ENCODE peak calls at places on chromosomes 5 and 9, in eight cellular contexts. One of them, this sample, is unnamed.

GRCh38 chr9:89732295-89732951 is 127.6 kb downstream of the GADD45G start:
- DNase-seq in chondrocyte: no peak
- DNase-seq in Right ventricle myocardium superior: peak
- DNase-seq in stromal cell of bone marrow: no peak
- DNase-seq in fibroblast of villous mesenchyme: peak
- DNase-seq in NCI-H1694 treated with DMSO at 0.1 percent for 48 hours: no peak
- DNase-seq in AG04450: no peak
- DNase-seq in amniotic stem cell: no peak
- DNase-seq in this sample: no peak

GRCh38 chr5:148393390-148393741 is 9.6 kb downstream of the FBXO38 start:
- DNase-seq in chondrocyte: no peak
- DNase-seq in Right ventricle myocardium superior: no peak
- DNase-seq in stromal cell of bone marrow: no peak
- DNase-seq in fibroblast of villous mesenchyme: no peak
- DNase-seq in NCI-H1694 treated with DMSO at 0.1 percent for 48 hours: no peak
- DNase-seq in AG04450: no peak
- DNase-seq in amniotic stem cell: no peak
- DNase-seq in this sample: no peak

GRCh38 chr9:4079346-4079745 is 220.5 kb downstream of the GLIS3 start:
- DNase-seq in chondrocyte: no peak
- DNase-seq in Right ventricle myocardium superior: no peak
- DNase-seq in stromal cell of bone marrow: no peak
- DNase-seq in fibroblast of villous mesenchyme: no peak
- DNase-seq in NCI-H1694 treated with DMSO at 0.1 percent for 48 hours: no peak
- DNase-seq in AG04450: no peak
- DNase-seq in amniotic stem cell: no peak
- DNase-seq in this sample: no peak

GRCh38 chr5:127203818-127204217 is 86.8 kb upstream of the MEGF10 start:
- DNase-seq in chondrocyte: no peak
- DNase-seq in Right ventricle myocardium superior: no peak
- DNase-seq in stromal cell of bone marrow: no peak
- DNase-seq in fibroblast of villous mesenchyme: peak
- DNase-seq in NCI-H1694 treated with DMSO at 0.1 percent for 48 hours: no peak
- DNase-seq in AG04450: no peak
- DNase-seq in amniotic stem cell: peak
- DNase-seq in this sample: no peak

GRCh38 chr9:68802525-68803015 is 97.5 kb downstream of the PIP5K1B start:
- DNase-seq in chondrocyte: no peak
- DNase-seq in Right ventricle myocardium superior: no peak
- DNase-seq in stromal cell of bone marrow: no peak
- DNase-seq in fibroblast of villous mesenchyme: no peak
- DNase-seq in NCI-H1694 treated with DMSO at 0.1 percent for 48 hours: no peak
- DNase-seq in AG04450: no peak
- DNase-seq in amniotic stem cell: no peak
- DNase-seq in this sample: no peak

GRCh38 chr5:135488727-135489465 is 36.7 kb upstream of the TIFAB start:
- DNase-seq in chondrocyte: no peak
- DNase-seq in Right ventricle myocardium superior: no peak
- DNase-seq in stromal cell of bone marrow: peak
- DNase-seq in fibroblast of villous mesenchyme: peak
- DNase-seq in NCI-H1694 treated with DMSO at 0.1 percent for 48 hours: peak
- DNase-seq in AG04450: peak
- DNase-seq in amniotic stem cell: peak
- DNase-seq in this sample: peak

GRCh38 chr9:26292943-26293342 is 599.7 kb downstream of the CAAP1 start:
- DNase-seq in chondrocyte: no peak
- DNase-seq in Right ventricle myocardium superior: no peak
- DNase-seq in stromal cell of bone marrow: peak
- DNase-seq in fibroblast of villous mesenchyme: no peak
- DNase-seq in NCI-H1694 treated with DMSO at 0.1 percent for 48 hours: no peak
- DNase-seq in AG04450: no peak
- DNase-seq in amniotic stem cell: peak
- DNase-seq in this sample: no peak

GRCh38 chr9:127588740-127589506 is 23.2 kb upstream of the STXBP1 start:
- DNase-seq in chondrocyte: no peak
- DNase-seq in Right ventricle myocardium superior: no peak
- DNase-seq in stromal cell of bone marrow: no peak
- DNase-seq in fibroblast of villous mesenchyme: no peak
- DNase-seq in NCI-H1694 treated with DMSO at 0.1 percent for 48 hours: no peak
- DNase-seq in AG04450: no peak
- DNase-seq in amniotic stem cell: no peak
- DNase-seq in this sample: peak

GRCh38 chr9:115845648-115846312 is 307.8 kb upstream of the PAPPA start:
- DNase-seq in chondrocyte: no peak
- DNase-seq in Right ventricle myocardium superior: no peak
- DNase-seq in stromal cell of bone marrow: no peak
- DNase-seq in fibroblast of villous mesenchyme: peak
- DNase-seq in NCI-H1694 treated with DMSO at 0.1 percent for 48 hours: no peak
- DNase-seq in AG04450: peak
- DNase-seq in amniotic stem cell: no peak
- DNase-seq in this sample: no peak

GRCh38 chr9:105503873-105504272 is 54.1 kb upstream of the FKTN start:
- DNase-seq in chondrocyte: no peak
- DNase-seq in Right ventricle myocardium superior: no peak
- DNase-seq in stromal cell of bone marrow: no peak
- DNase-seq in fibroblast of villous mesenchyme: peak
- DNase-seq in NCI-H1694 treated with DMSO at 0.1 percent for 48 hours: no peak
- DNase-seq in AG04450: no peak
- DNase-seq in amniotic stem cell: no peak
- DNase-seq in this sample: no peak

GRCh38 chr5:165616550-165617430 is 2111.4 kb downstream of the MAT2B start:
- DNase-seq in chondrocyte: no peak
- DNase-seq in Right ventricle myocardium superior: no peak
- DNase-seq in stromal cell of bone marrow: peak
- DNase-seq in fibroblast of villous mesenchyme: peak
- DNase-seq in NCI-H1694 treated with DMSO at 0.1 percent for 48 hours: no peak
- DNase-seq in AG04450: no peak
- DNase-seq in amniotic stem cell: no peak
- DNase-seq in this sample: no peak

GRCh38 chr5:89293849-89294248 is 410.9 kb upstream of the MEF2C start:
- DNase-seq in chondrocyte: no peak
- DNase-seq in Right ventricle myocardium superior: no peak
- DNase-seq in stromal cell of bone marrow: no peak
- DNase-seq in fibroblast of villous mesenchyme: peak
- DNase-seq in NCI-H1694 treated with DMSO at 0.1 percent for 48 hours: no peak
- DNase-seq in AG04450: no peak
- DNase-seq in amniotic stem cell: no peak
- DNase-seq in this sample: no peak

GRCh38 chr5:142319560-142320426 is 5.0 kb downstream of the SPRY4 start:
- DNase-seq in chondrocyte: no peak
- DNase-seq in Right ventricle myocardium superior: no peak
- DNase-seq in stromal cell of bone marrow: no peak
- DNase-seq in fibroblast of villous mesenchyme: no peak
- DNase-seq in NCI-H1694 treated with DMSO at 0.1 percent for 48 hours: no peak
- DNase-seq in AG04450: no peak
- DNase-seq in amniotic stem cell: no peak
- DNase-seq in this sample: no peak

GRCh38 chr9:100150209-100150608 is 51.2 kb downstream of the INVS start:
- DNase-seq in chondrocyte: no peak
- DNase-seq in Right ventricle myocardium superior: no peak
- DNase-seq in stromal cell of bone marrow: peak
- DNase-seq in fibroblast of villous mesenchyme: peak
- DNase-seq in NCI-H1694 treated with DMSO at 0.1 percent for 48 hours: no peak
- DNase-seq in AG04450: no peak
- DNase-seq in amniotic stem cell: no peak
- DNase-seq in this sample: peak

GRCh38 chr9:91048739-91049138 is 247.1 kb downstream of the SYK start:
- DNase-seq in chondrocyte: no peak
- DNase-seq in Right ventricle myocardium superior: no peak
- DNase-seq in stromal cell of bone marrow: no peak
- DNase-seq in fibroblast of villous mesenchyme: no peak
- DNase-seq in NCI-H1694 treated with DMSO at 0.1 percent for 48 hours: no peak
- DNase-seq in AG04450: no peak
- DNase-seq in amniotic stem cell: no peak
- DNase-seq in this sample: no peak

GRCh38 chr9:98637381-98637780 is 71.4 kb downstream of the GABBR2 start:
- DNase-seq in chondrocyte: no peak
- DNase-seq in Right ventricle myocardium superior: no peak
- DNase-seq in stromal cell of bone marrow: no peak
- DNase-seq in fibroblast of villous mesenchyme: no peak
- DNase-seq in NCI-H1694 treated with DMSO at 0.1 percent for 48 hours: no peak
- DNase-seq in AG04450: no peak
- DNase-seq in amniotic stem cell: no peak
- DNase-seq in this sample: no peak

GRCh38 chr9:69771775-69772418 is 12.1 kb upstream of the PTAR1 start:
- DNase-seq in chondrocyte: no peak
- DNase-seq in Right ventricle myocardium superior: no peak
- DNase-seq in stromal cell of bone marrow: peak
- DNase-seq in fibroblast of villous mesenchyme: no peak
- DNase-seq in NCI-H1694 treated with DMSO at 0.1 percent for 48 hours: no peak
- DNase-seq in AG04450: no peak
- DNase-seq in amniotic stem cell: peak
- DNase-seq in this sample: no peak

GRCh38 chr5:171496431-171496830 is 77.0 kb downstream of the FGF18 start:
- DNase-seq in chondrocyte: no peak
- DNase-seq in Right ventricle myocardium superior: peak
- DNase-seq in stromal cell of bone marrow: no peak
- DNase-seq in fibroblast of villous mesenchyme: no peak
- DNase-seq in NCI-H1694 treated with DMSO at 0.1 percent for 48 hours: no peak
- DNase-seq in AG04450: no peak
- DNase-seq in amniotic stem cell: no peak
- DNase-seq in this sample: no peak

GRCh38 chr5:16957305-16958165 is 21.4 kb upstream of the MYO10 start:
- DNase-seq in chondrocyte: no peak
- DNase-seq in Right ventricle myocardium superior: no peak
- DNase-seq in stromal cell of bone marrow: peak
- DNase-seq in fibroblast of villous mesenchyme: peak
- DNase-seq in NCI-H1694 treated with DMSO at 0.1 percent for 48 hours: no peak
- DNase-seq in AG04450: peak
- DNase-seq in amniotic stem cell: peak
- DNase-seq in this sample: no peak

GRCh38 chr5:98517967-98518366 is 255.5 kb upstream of the RGMB start:
- DNase-seq in chondrocyte: no peak
- DNase-seq in Right ventricle myocardium superior: no peak
- DNase-seq in stromal cell of bone marrow: no peak
- DNase-seq in fibroblast of villous mesenchyme: no peak
- DNase-seq in NCI-H1694 treated with DMSO at 0.1 percent for 48 hours: no peak
- DNase-seq in AG04450: no peak
- DNase-seq in amniotic stem cell: no peak
- DNase-seq in this sample: no peak

GRCh38 chr5:157273131-157273556 is 7.2 kb downstream of the CYFIP2 start:
- DNase-seq in chondrocyte: no peak
- DNase-seq in Right ventricle myocardium superior: no peak
- DNase-seq in stromal cell of bone marrow: no peak
- DNase-seq in fibroblast of villous mesenchyme: no peak
- DNase-seq in NCI-H1694 treated with DMSO at 0.1 percent for 48 hours: no peak
- DNase-seq in AG04450: no peak
- DNase-seq in amniotic stem cell: no peak
- DNase-seq in this sample: peak

GRCh38 chr9:72365525-72366256 is 683 bp upstream of the ZFAND5 start:
- DNase-seq in chondrocyte: no peak
- DNase-seq in Right ventricle myocardium superior: peak
- DNase-seq in stromal cell of bone marrow: peak
- DNase-seq in fibroblast of villous mesenchyme: peak
- DNase-seq in NCI-H1694 treated with DMSO at 0.1 percent for 48 hours: peak
- DNase-seq in AG04450: peak
- DNase-seq in amniotic stem cell: peak
- DNase-seq in this sample: peak

GRCh38 chr5:61638476-61638875 is 306.4 kb downstream of the ZSWIM6 start:
- DNase-seq in chondrocyte: no peak
- DNase-seq in Right ventricle myocardium superior: peak
- DNase-seq in stromal cell of bone marrow: no peak
- DNase-seq in fibroblast of villous mesenchyme: no peak
- DNase-seq in NCI-H1694 treated with DMSO at 0.1 percent for 48 hours: no peak
- DNase-seq in AG04450: no peak
- DNase-seq in amniotic stem cell: no peak
- DNase-seq in this sample: no peak

GRCh38 chr9:111094433-111095421 is 56.5 kb upstream of the LPAR1 start:
- DNase-seq in chondrocyte: no peak
- DNase-seq in Right ventricle myocardium superior: peak
- DNase-seq in stromal cell of bone marrow: peak
- DNase-seq in fibroblast of villous mesenchyme: peak
- DNase-seq in NCI-H1694 treated with DMSO at 0.1 percent for 48 hours: no peak
- DNase-seq in AG04450: peak
- DNase-seq in amniotic stem cell: peak
- DNase-seq in this sample: no peak

GRCh38 chr5:147746986-147747385 is 35.5 kb downstream of the JAKMIP2 start:
- DNase-seq in chondrocyte: no peak
- DNase-seq in Right ventricle myocardium superior: no peak
- DNase-seq in stromal cell of bone marrow: no peak
- DNase-seq in fibroblast of villous mesenchyme: no peak
- DNase-seq in NCI-H1694 treated with DMSO at 0.1 percent for 48 hours: no peak
- DNase-seq in AG04450: no peak
- DNase-seq in amniotic stem cell: no peak
- DNase-seq in this sample: no peak

GRCh38 chr9:137372693-137373610 is 50.0 kb downstream of the EXD3 start:
- DNase-seq in chondrocyte: peak
- DNase-seq in Right ventricle myocardium superior: peak
- DNase-seq in stromal cell of bone marrow: no peak
- DNase-seq in fibroblast of villous mesenchyme: no peak
- DNase-seq in NCI-H1694 treated with DMSO at 0.1 percent for 48 hours: no peak
- DNase-seq in AG04450: no peak
- DNase-seq in amniotic stem cell: no peak
- DNase-seq in this sample: no peak

GRCh38 chr5:164235176-164235914 is 729.9 kb downstream of the MAT2B start:
- DNase-seq in chondrocyte: no peak
- DNase-seq in Right ventricle myocardium superior: no peak
- DNase-seq in stromal cell of bone marrow: peak
- DNase-seq in fibroblast of villous mesenchyme: no peak
- DNase-seq in NCI-H1694 treated with DMSO at 0.1 percent for 48 hours: no peak
- DNase-seq in AG04450: peak
- DNase-seq in amniotic stem cell: no peak
- DNase-seq in this sample: no peak

GRCh38 chr5:151002250-151002649 is 18.1 kb upstream of the GPX3 start:
- DNase-seq in chondrocyte: no peak
- DNase-seq in Right ventricle myocardium superior: no peak
- DNase-seq in stromal cell of bone marrow: peak
- DNase-seq in fibroblast of villous mesenchyme: peak
- DNase-seq in NCI-H1694 treated with DMSO at 0.1 percent for 48 hours: peak
- DNase-seq in AG04450: no peak
- DNase-seq in amniotic stem cell: peak
- DNase-seq in this sample: peak

GRCh38 chr5:125011419-125011818 is 265.0 kb upstream of the ZNF608 start:
- DNase-seq in chondrocyte: no peak
- DNase-seq in Right ventricle myocardium superior: no peak
- DNase-seq in stromal cell of bone marrow: no peak
- DNase-seq in fibroblast of villous mesenchyme: no peak
- DNase-seq in NCI-H1694 treated with DMSO at 0.1 percent for 48 hours: no peak
- DNase-seq in AG04450: no peak
- DNase-seq in amniotic stem cell: no peak
- DNase-seq in this sample: no peak

GRCh38 chr5:98106116-98107088 is 667.1 kb upstream of the RGMB start:
- DNase-seq in chondrocyte: no peak
- DNase-seq in Right ventricle myocardium superior: no peak
- DNase-seq in stromal cell of bone marrow: peak
- DNase-seq in fibroblast of villous mesenchyme: peak
- DNase-seq in NCI-H1694 treated with DMSO at 0.1 percent for 48 hours: no peak
- DNase-seq in AG04450: no peak
- DNase-seq in amniotic stem cell: no peak
- DNase-seq in this sample: no peak